ENCODE peak calls at places on chromosomes 5 and 9, in eight cellular contexts. W, P, J, N, A, H, I and K are unnamed samples.

GRCh38 chr9:98520221-98520920 is 188.4 kb downstream of the GABBR2 start:
- DNase-seq in W (no peak), P (no peak), J (no peak), N (peak; percentile 86), A (no peak), H (no peak), I (no peak), K (no peak)

GRCh38 chr9:107118873-107119272 is 164.2 kb upstream of the RAD23B start:
- DNase-seq in W (no peak), P (no peak), J (no peak), N (no peak), A (no peak), H (no peak), I (no peak), K (peak; percentile 9)

GRCh38 chr5:54171645-54172384 is 138.6 kb downstream of the ARL15 start:
- DNase-seq in W (peak; percentile 31), P (no peak), J (peak; percentile 17), N (peak; percentile 81), A (no peak), H (peak; percentile 36), I (no peak), K (no peak)

GRCh38 chr5:1413611-1414241 is 31.5 kb downstream of the SLC6A3 start:
- DNase-seq in W (no peak), P (peak; percentile 57), J (no peak), N (no peak), A (peak; percentile 50), H (no peak), I (no peak), K (no peak)

GRCh38 chr5:75337366-75338021 is 474 bp downstream of the HMGCR start:
- DNase-seq in W (no peak), P (peak; percentile 73), J (peak; percentile 47), N (no peak), A (peak; percentile 80), H (peak; percentile 45), I (peak; percentile 28), K (peak; percentile 56)

GRCh38 chr5:65861830-65862241 is 64.5 kb upstream of the ERBIN start:
- DNase-seq in W (no peak), P (no peak), J (no peak), N (peak; percentile 92), A (no peak), H (no peak), I (peak; percentile 27), K (no peak)

GRCh38 chr9:136238342-136238732 is 7.3 kb downstream of the QSOX2 start:
- DNase-seq in W (no peak), P (no peak), J (no peak), N (no peak), A (no peak), H (no peak), I (no peak), K (no peak)

GRCh38 chr9:12640866-12641636 is 52.1 kb upstream of the TYRP1 start:
- DNase-seq in W (no peak), P (no peak), J (no peak), N (no peak), A (no peak), H (no peak), I (no peak), K (no peak)

GRCh38 chr5:171431251-171431777 is 11.9 kb downstream of the FGF18 start:
- DNase-seq in W (no peak), P (peak; percentile 52), J (no peak), N (no peak), A (peak; percentile 27), H (no peak), I (no peak), K (no peak)

GRCh38 chr5:128036961-128037360 is 46.6 kb upstream of the SLC12A2 start:
- DNase-seq in W (no peak), P (no peak), J (no peak), N (peak; percentile 11), A (no peak), H (no peak), I (no peak), K (no peak)

GRCh38 chr9:6902423-6902822 is 144.7 kb downstream of the KDM4C start:
- DNase-seq in W (no peak), P (no peak), J (no peak), N (peak; percentile 9), A (no peak), H (no peak), I (no peak), K (no peak)

GRCh38 chr5:54311178-54311811 is 922 bp upstream of the ARL15 start:
- DNase-seq in W (no peak), P (no peak), J (no peak), N (peak; percentile 26), A (no peak), H (no peak), I (no peak), K (no peak)

GRCh38 chr5:80739898-80740297 is 85.1 kb upstream of the DHFR start:
- DNase-seq in W (no peak), P (no peak), J (no peak), N (no peak), A (no peak), H (no peak), I (no peak), K (no peak)

GRCh38 chr9:127790094-127790855 is 4.4 kb downstream of the CDK9 start:
- DNase-seq in W (no peak), P (no peak), J (no peak), N (no peak), A (no peak), H (no peak), I (no peak), K (no peak)

GRCh38 chr5:124867064-124867707 is 120.7 kb upstream of the ZNF608 start:
- DNase-seq in W (no peak), P (no peak), J (no peak), N (peak; percentile 37), A (no peak), H (no peak), I (no peak), K (no peak)

GRCh38 chr5:124870070-124870469 is 123.6 kb upstream of the ZNF608 start:
- DNase-seq in W (no peak), P (no peak), J (no peak), N (no peak), A (no peak), H (no peak), I (no peak), K (no peak)

GRCh38 chr5:124871299-124871698 is 124.9 kb upstream of the ZNF608 start:
- DNase-seq in W (no peak), P (no peak), J (no peak), N (peak; percentile 61), A (no peak), H (no peak), I (no peak), K (no peak)

GRCh38 chr5:124868661-124869060 is 122.2 kb upstream of the ZNF608 start:
- DNase-seq in W (no peak), P (no peak), J (no peak), N (no peak), A (no peak), H (no peak), I (no peak), K (no peak)

GRCh38 chr5:124869481-124870033 is 123.1 kb upstream of the ZNF608 start:
- DNase-seq in W (no peak), P (no peak), J (no peak), N (no peak), A (no peak), H (no peak), I (no peak), K (no peak)
- TF ChIP-seq CTCF in W (no peak), P (no peak), J (no peak), N (no peak), A (no peak), H (no peak), I (no peak), K (no peak)

GRCh38 chr5:179268966-179269693 is 76.1 kb downstream of the ADAMTS2 start:
- DNase-seq in W (no peak), P (no peak), J (peak; percentile 1), N (no peak), A (peak; percentile 23), H (peak; percentile 12), I (no peak), K (no peak)
- H3K27ac ChIP-seq in W (no peak overlapping the region), P (no peak overlapping the region), J (no peak overlapping the region), N (peak overlapping the region; percentile 93), A (no peak overlapping the region), H (no peak overlapping the region), I (peak overlapping the region; percentile 89), K (peak overlapping the region; percentile 43)

DNA sequence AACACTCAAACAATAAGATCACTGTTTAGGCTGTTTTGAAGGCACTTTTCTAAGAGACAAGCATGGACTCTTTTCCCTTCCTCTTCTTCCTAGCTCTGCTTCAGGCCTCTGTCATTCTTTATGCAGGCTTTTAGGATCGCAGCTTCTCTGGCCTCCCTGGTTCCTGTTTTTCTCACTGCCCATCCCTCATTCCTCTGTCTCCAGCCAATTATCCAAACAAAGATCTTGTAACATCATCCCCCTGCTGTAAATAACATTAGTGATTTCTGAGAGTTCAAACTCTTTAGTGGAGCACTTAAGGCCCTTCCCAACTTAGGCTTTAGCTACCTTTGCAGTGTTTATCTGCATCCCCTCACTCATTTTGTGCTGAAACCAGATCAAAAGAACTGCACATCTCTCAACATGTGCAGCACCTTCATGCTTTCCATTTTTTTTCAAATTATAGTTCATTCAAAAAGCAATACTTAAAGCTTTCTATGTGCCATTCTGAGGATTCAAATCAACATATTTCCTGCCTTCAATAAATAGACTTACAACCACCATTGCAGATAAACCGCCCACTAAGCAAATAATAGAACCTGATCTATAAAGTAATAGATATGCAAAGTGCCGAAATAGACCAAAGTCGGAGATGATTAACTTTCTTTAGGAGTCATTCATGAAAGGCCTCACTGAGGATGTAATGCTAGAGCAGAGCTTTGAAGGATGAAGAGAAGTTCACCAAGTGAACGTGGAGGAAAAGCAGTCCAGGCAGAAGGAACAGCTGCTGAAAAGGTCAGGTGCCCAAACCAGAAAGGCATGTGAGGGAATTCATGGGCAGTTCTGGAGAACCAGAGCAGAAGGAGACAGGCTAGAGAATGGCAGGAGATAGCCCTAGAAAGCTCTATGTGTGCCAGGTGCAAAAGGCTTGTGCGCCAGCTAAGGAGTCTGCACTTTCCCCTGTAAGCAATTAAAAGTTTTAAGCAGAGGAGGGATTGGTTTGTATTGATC is 95.8 kb upstream of the ZNF366 start:
- DNase-seq in W (no peak), P (no peak), J (no peak), N (peak; percentile 34), A (no peak), H (no peak), I (no peak), K (no peak)
- TF ChIP-seq CTCF in W (no peak), P (no peak), J (no peak), N (no peak), A (no peak), H (no peak), I (no peak), K (no peak)

GRCh38 chr5:177495243-177496060 is 2.0 kb downstream of the PDLIM7 start:
- DNase-seq in W (no peak), P (peak; percentile 95), J (peak; percentile 70), N (peak; percentile 88), A (peak; percentile 72), H (peak; percentile 54), I (peak; percentile 71), K (peak; percentile 77)

GRCh38 chr5:177494356-177495195 is 2.8 kb downstream of the PDLIM7 start:
- DNase-seq in W (peak; percentile 42), P (peak; percentile 91), J (peak; percentile 51), N (peak; percentile 92), A (peak; percentile 74), H (peak; percentile 61), I (no peak), K (peak; percentile 84)

GRCh38 chr5:177491983-177492746 is 5.2 kb downstream of the PDLIM7 start:
- DNase-seq in W (no peak), P (no peak), J (no peak), N (no peak), A (no peak), H (no peak), I (no peak), K (no peak)

GRCh38 chr5:177492841-177493240 is 4.6 kb downstream of the PDLIM7 start:
- DNase-seq in W (no peak), P (no peak), J (no peak), N (no peak), A (no peak), H (no peak), I (no peak), K (no peak)

GRCh38 chr5:177493795-177494355 is 3.5 kb downstream of the PDLIM7 start:
- DNase-seq in W (no peak), P (no peak), J (no peak), N (no peak), A (no peak), H (no peak), I (no peak), K (no peak)
- H3K27ac ChIP-seq in W (no peak overlapping the region), P (peak overlapping the region; percentile 98), J (peak overlapping the region; percentile 95), N (peak overlapping the region; percentile 100), A (peak overlapping the region; percentile 81), H (peak overlapping the region; percentile 79), I (peak overlapping the region; percentile 85), K (peak overlapping the region; percentile 97)